ENCODE peak calls at places on chromosomes 1 and 21, in five cellular contexts. One of them, this sample, is unnamed.

GRCh38 chr1:224894915-224895314 is 34.6 kb upstream of the DNAH14 start:
- DNase-seq in tibial artery: no peak
- DNase-seq in HTR-8/SVneo: peak; percentile 11
- DNase-seq in OCI-LY7: peak; percentile 15
- DNase-seq in neural crest cell: no peak
- DNase-seq in this sample: peak; percentile 64

GRCh38 chr21:31509108-31510017 is 150.1 kb upstream of the SOD1 start:
- DNase-seq in neural crest cell: peak; percentile 12
- DNase-seq in HTR-8/SVneo: peak; percentile 72
- DNase-seq in tibial artery: no peak
- DNase-seq in OCI-LY7: peak; percentile 64
- DNase-seq in this sample: peak; percentile 44

GRCh38 chr1:46467183-46467504 is 22.5 kb upstream of the DMBX1 start:
- DNase-seq in HTR-8/SVneo: no peak
- DNase-seq in OCI-LY7: no peak
- DNase-seq in tibial artery: no peak
- DNase-seq in neural crest cell: no peak
- DNase-seq in this sample: no peak

GRCh38 chr1:41924911-41925310 is 6.2 kb upstream of the HIVEP3 start:
- DNase-seq in neural crest cell: no peak
- DNase-seq in tibial artery: no peak
- DNase-seq in OCI-LY7: no peak
- DNase-seq in HTR-8/SVneo: no peak
- DNase-seq in this sample: no peak

GRCh38 chr1:211610779-211611556 is 32.0 kb upstream of the SLC30A1 start:
- DNase-seq in HTR-8/SVneo: no peak
- DNase-seq in neural crest cell: no peak
- DNase-seq in tibial artery: peak; percentile 72
- DNase-seq in OCI-LY7: no peak
- DNase-seq in this sample: no peak

GRCh38 chr1:246492611-246493245 is 14.4 kb downstream of the SMYD3 start:
- DNase-seq in OCI-LY7: peak; percentile 23
- DNase-seq in tibial artery: no peak
- DNase-seq in HTR-8/SVneo: peak; percentile 81
- DNase-seq in neural crest cell: peak; percentile 62
- DNase-seq in this sample: peak; percentile 78

GRCh38 chr1:221680085-221680484 is 61.8 kb downstream of the DUSP10 start:
- DNase-seq in OCI-LY7: no peak
- DNase-seq in neural crest cell: no peak
- DNase-seq in HTR-8/SVneo: no peak
- DNase-seq in tibial artery: no peak
- DNase-seq in this sample: no peak

GRCh38 chr1:156581661-156582387 is 2.3 kb downstream of the TTC24 start:
- DNase-seq in OCI-LY7: peak; percentile 83
- DNase-seq in neural crest cell: no peak
- DNase-seq in HTR-8/SVneo: no peak
- DNase-seq in tibial artery: no peak
- DNase-seq in this sample: no peak

GRCh38 chr1:55781003-55781402 is 565.8 kb upstream of the USP24 start:
- DNase-seq in OCI-LY7: no peak
- DNase-seq in tibial artery: no peak
- DNase-seq in HTR-8/SVneo: no peak
- DNase-seq in neural crest cell: no peak
- DNase-seq in this sample: no peak

GRCh38 chr21:46500224-46500861 is 41.7 kb downstream of the DIP2A start:
- DNase-seq in tibial artery: no peak
- DNase-seq in neural crest cell: no peak
- DNase-seq in OCI-LY7: no peak
- DNase-seq in HTR-8/SVneo: peak; percentile 15
- DNase-seq in this sample: peak; percentile 62

GRCh38 chr1:5835179-5835562 is 157.1 kb downstream of the NPHP4 start:
- DNase-seq in HTR-8/SVneo: no peak
- DNase-seq in neural crest cell: no peak
- DNase-seq in OCI-LY7: no peak
- DNase-seq in tibial artery: no peak
- DNase-seq in this sample: no peak

GRCh38 chr1:91757760-91758545 is 128.0 kb downstream of the TGFBR3 start:
- DNase-seq in HTR-8/SVneo: no peak
- DNase-seq in tibial artery: no peak
- DNase-seq in neural crest cell: no peak
- DNase-seq in OCI-LY7: no peak
- DNase-seq in this sample: peak; percentile 19

GRCh38 chr21:37118187-37118826 is 45.3 kb downstream of the TTC3 start:
- DNase-seq in HTR-8/SVneo: no peak
- DNase-seq in neural crest cell: no peak
- DNase-seq in OCI-LY7: no peak
- DNase-seq in tibial artery: no peak
- DNase-seq in this sample: no peak

GRCh38 chr1:103561612-103562395 is 9.6 kb upstream of the AMY2B start:
- DNase-seq in tibial artery: no peak
- DNase-seq in neural crest cell: no peak
- DNase-seq in OCI-LY7: no peak
- DNase-seq in HTR-8/SVneo: no peak
- DNase-seq in this sample: no peak

GRCh38 chr1:27464926-27465325 is 25.0 kb downstream of the WASF2 start:
- DNase-seq in tibial artery: no peak
- DNase-seq in neural crest cell: no peak
- DNase-seq in HTR-8/SVneo: no peak
- DNase-seq in OCI-LY7: no peak
- DNase-seq in this sample: no peak

GRCh38 chr1:151574575-151575529 is 34.7 kb downstream of the TUFT1 start:
- DNase-seq in neural crest cell: no peak
- DNase-seq in HTR-8/SVneo: no peak
- DNase-seq in tibial artery: no peak
- DNase-seq in OCI-LY7: no peak
- DNase-seq in this sample: peak; percentile 88

GRCh38 chr1:47024138-47024856 is 828 bp downstream of the CYP4X1 start:
- DNase-seq in OCI-LY7: no peak
- DNase-seq in HTR-8/SVneo: no peak
- DNase-seq in tibial artery: no peak
- DNase-seq in neural crest cell: no peak
- DNase-seq in this sample: no peak

GRCh38 chr1:36524359-36525062 is 41.8 kb upstream of the CSF3R start:
- DNase-seq in neural crest cell: no peak
- DNase-seq in HTR-8/SVneo: no peak
- DNase-seq in tibial artery: no peak
- DNase-seq in OCI-LY7: no peak
- DNase-seq in this sample: no peak

GRCh38 chr1:147515046-147515869 is 26.0 kb upstream of the BCL9 start:
- DNase-seq in tibial artery: no peak
- DNase-seq in HTR-8/SVneo: peak; percentile 42
- DNase-seq in neural crest cell: no peak
- DNase-seq in OCI-LY7: peak; percentile 40
- DNase-seq in this sample: peak; percentile 41

GRCh38 chr1:244074559-244075171 is 23.6 kb downstream of the ZBTB18 start:
- DNase-seq in HTR-8/SVneo: no peak
- DNase-seq in neural crest cell: no peak
- DNase-seq in tibial artery: no peak
- DNase-seq in OCI-LY7: no peak
- DNase-seq in this sample: no peak

GRCh38 chr1:36377776-36378175 is 7.9 kb downstream of the STK40 start:
- DNase-seq in tibial artery: no peak
- DNase-seq in OCI-LY7: peak; percentile 46
- DNase-seq in HTR-8/SVneo: no peak
- DNase-seq in neural crest cell: no peak
- DNase-seq in this sample: no peak

GRCh38 chr1:183116416-183116815 is 69.6 kb upstream of the LAMC2 start:
- DNase-seq in OCI-LY7: no peak
- DNase-seq in neural crest cell: no peak
- DNase-seq in HTR-8/SVneo: no peak
- DNase-seq in tibial artery: no peak
- DNase-seq in this sample: no peak

GRCh38 chr1:14602131-14602530 is 3.6 kb downstream of the KAZN start:
- DNase-seq in neural crest cell: no peak
- DNase-seq in tibial artery: no peak
- DNase-seq in OCI-LY7: no peak
- DNase-seq in HTR-8/SVneo: no peak
- DNase-seq in this sample: no peak

GRCh38 chr1:73593379-73593778 is 604.6 kb downstream of the LRRIQ3 start:
- DNase-seq in tibial artery: no peak
- DNase-seq in OCI-LY7: no peak
- DNase-seq in neural crest cell: no peak
- DNase-seq in HTR-8/SVneo: no peak
- DNase-seq in this sample: peak; percentile 69

GRCh38 chr1:66055092-66055491 is 262.4 kb downstream of the PDE4B start:
- DNase-seq in HTR-8/SVneo: no peak
- DNase-seq in neural crest cell: no peak
- DNase-seq in OCI-LY7: no peak
- DNase-seq in tibial artery: no peak
- DNase-seq in this sample: no peak

GRCh38 chr21:27407296-27407695 is 440.4 kb upstream of the ADAMTS5 start:
- DNase-seq in OCI-LY7: no peak
- DNase-seq in tibial artery: no peak
- DNase-seq in neural crest cell: no peak
- DNase-seq in HTR-8/SVneo: no peak
- DNase-seq in this sample: no peak

GRCh38 chr1:74835046-74835445 is 102.1 kb downstream of the TYW3 start:
- DNase-seq in HTR-8/SVneo: no peak
- DNase-seq in OCI-LY7: no peak
- DNase-seq in neural crest cell: no peak
- DNase-seq in tibial artery: no peak
- DNase-seq in this sample: peak; percentile 71

GRCh38 chr21:36543924-36544323 is 64.0 kb upstream of the CLDN14 start:
- DNase-seq in OCI-LY7: no peak
- DNase-seq in HTR-8/SVneo: no peak
- DNase-seq in neural crest cell: no peak
- DNase-seq in tibial artery: peak; percentile 41
- DNase-seq in this sample: no peak

GRCh38 chr1:214545293-214545692 is 6.1 kb downstream of the PTPN14 start:
- DNase-seq in OCI-LY7: no peak
- DNase-seq in neural crest cell: no peak
- DNase-seq in tibial artery: no peak
- DNase-seq in HTR-8/SVneo: no peak
- DNase-seq in this sample: no peak

GRCh38 chr1:166811691-166812090 is 27.6 kb upstream of the POGK start:
- DNase-seq in OCI-LY7: no peak
- DNase-seq in HTR-8/SVneo: no peak
- DNase-seq in neural crest cell: no peak
- DNase-seq in tibial artery: no peak
- DNase-seq in this sample: no peak

GRCh38 chr1:111161843-111162242 is 21.8 kb downstream of the CEPT1 start:
- DNase-seq in neural crest cell: no peak
- DNase-seq in tibial artery: no peak
- DNase-seq in OCI-LY7: no peak
- DNase-seq in HTR-8/SVneo: no peak
- DNase-seq in this sample: no peak

GRCh38 chr1:227789042-227789880 is 26.2 kb upstream of the PRSS38 start:
- DNase-seq in HTR-8/SVneo: no peak
- DNase-seq in neural crest cell: no peak
- DNase-seq in OCI-LY7: no peak
- DNase-seq in tibial artery: no peak
- DNase-seq in this sample: peak; percentile 22

GRCh38 chr1:7576946-7577657 is 194.0 kb upstream of the VAMP3 start:
- DNase-seq in tibial artery: peak; percentile 57
- DNase-seq in neural crest cell: no peak
- DNase-seq in OCI-LY7: no peak
- DNase-seq in HTR-8/SVneo: no peak
- DNase-seq in this sample: peak; percentile 38

GRCh38 chr1:210483821-210484220 is 155.1 kb downstream of the HHAT start:
- DNase-seq in neural crest cell: no peak
- DNase-seq in HTR-8/SVneo: no peak
- DNase-seq in tibial artery: no peak
- DNase-seq in OCI-LY7: no peak
- DNase-seq in this sample: no peak

GRCh38 chr1:6357243-6357929 is 36.2 kb downstream of the ACOT7 start:
- DNase-seq in HTR-8/SVneo: no peak
- DNase-seq in neural crest cell: no peak
- DNase-seq in tibial artery: no peak
- DNase-seq in OCI-LY7: peak; percentile 23
- DNase-seq in this sample: no peak

GRCh38 chr1:27346991-27347627 is 5.3 kb downstream of the SYTL1 start:
- DNase-seq in neural crest cell: no peak
- DNase-seq in OCI-LY7: no peak
- DNase-seq in tibial artery: no peak
- DNase-seq in HTR-8/SVneo: no peak
- DNase-seq in this sample: peak; percentile 48

GRCh38 chr1:43227138-43227836 is 42.5 kb upstream of the TMEM125 start:
- DNase-seq in neural crest cell: peak; percentile 97
- DNase-seq in OCI-LY7: peak; percentile 86
- DNase-seq in HTR-8/SVneo: peak; percentile 72
- DNase-seq in tibial artery: peak; percentile 83
- DNase-seq in this sample: peak; percentile 85

GRCh38 chr1:225494789-225495359 is 67.0 kb upstream of the LBR start:
- DNase-seq in OCI-LY7: peak; percentile 24
- DNase-seq in HTR-8/SVneo: no peak
- DNase-seq in tibial artery: no peak
- DNase-seq in neural crest cell: no peak
- DNase-seq in this sample: no peak

GRCh38 chr1:177591155-177591554 is 378.7 kb downstream of the SEC16B start:
- DNase-seq in HTR-8/SVneo: no peak
- DNase-seq in tibial artery: no peak
- DNase-seq in OCI-LY7: no peak
- DNase-seq in neural crest cell: no peak
- DNase-seq in this sample: no peak